ENCODE peak calls at places on chromosomes 4 and X, in seven cellular contexts. E is activated CD4-positive, CD25-positive, alpha-beta regulatory T cell; X is activated gamma-delta T cell treated with Interleukin-2 at 50 U/mL for 16 hours; P is T1000; C is NCI-H1417; Q is C1 segment of cervical spinal cord; B is lung microvascular endothelial cell. H is an unnamed sample.

GRCh38 chr4:90415116-90415515 is 287.9 kb downstream of the CCSER1 start:
- DNase-seq in B (no peak), C (no peak), P (no peak), X (no peak), E (no peak), Q (peak), H (no peak)

GRCh38 chr4:141449927-141450326 is 186.5 kb upstream of the IL15 start:
- DNase-seq in B (no peak), P (no peak), Q (no peak), E (no peak), C (no peak), X (no peak), H (no peak)

GRCh38 chrX:69919749-69920148 is 130.0 kb downstream of the AWAT2 start:
- DNase-seq in B (no peak), C (no peak), X (no peak), E (no peak), P (no peak), Q (no peak), H (no peak)

GRCh38 chrX:143437439-143437838 is 79.8 kb downstream of the SPANXN3 start:
- DNase-seq in E (no peak), X (no peak), C (peak), Q (no peak), B (no peak), P (no peak), H (no peak)

GRCh38 chrX:36431819-36432218 is 512.3 kb downstream of the CFAP47 start:
- DNase-seq in P (peak), C (no peak), B (no peak), E (no peak), X (no peak), Q (no peak), H (no peak)

GRCh38 chr4:88517825-88518224 is 5.8 kb downstream of the PYURF start:
- DNase-seq in E (no peak), P (no peak), Q (no peak), C (no peak), B (no peak), X (no peak), H (no peak)

GRCh38 chr4:165464813-165465381 is 86.1 kb downstream of the CPE start:
- DNase-seq in P (no peak), X (no peak), E (no peak), B (peak), Q (peak), C (no peak), H (no peak)

GRCh38 chr4:188328966-188329365 is 189.7 kb downstream of the TRIML1 start:
- DNase-seq in B (no peak), Q (no peak), E (no peak), P (no peak), C (no peak), X (no peak), H (no peak)

GRCh38 chrX:67523932-67524331 is 19.9 kb upstream of the AR start:
- DNase-seq in C (no peak), B (no peak), E (no peak), P (no peak), Q (no peak), X (no peak), H (no peak)

GRCh38 chr4:6239486-6239885 is 30.2 kb upstream of the WFS1 start:
- DNase-seq in X (no peak), C (no peak), E (no peak), P (no peak), Q (no peak), B (no peak), H (no peak)

GRCh38 chrX:100447563-100448397 is 37.7 kb upstream of the PCDH19 start:
- DNase-seq in C (peak), X (no peak), E (no peak), P (peak), B (peak), Q (no peak), H (no peak)

GRCh38 chrX:133570549-133570948 is 155.3 kb upstream of the GPC4 start:
- DNase-seq in C (no peak), P (no peak), X (no peak), B (no peak), Q (no peak), E (no peak), H (no peak)

GRCh38 chrX:47817421-47817820 is 19.3 kb upstream of the ZNF81 start:
- DNase-seq in X (no peak), P (no peak), Q (no peak), E (no peak), B (peak), C (no peak), H (no peak)

GRCh38 chrX:150007356-150007755 is 69.1 kb upstream of the EOLA2 start:
- DNase-seq in E (no peak), X (no peak), Q (no peak), C (no peak), B (peak), P (no peak), H (no peak)

GRCh38 chr4:73734405-73735070 is 5.8 kb upstream of the CXCL8 start:
- DNase-seq in X (no peak), C (no peak), Q (no peak), B (no peak), E (no peak), P (no peak), H (no peak)

GRCh38 chr4:142846105-142846728 is at the start of gene INPP4B:
- DNase-seq in E (peak), B (peak), Q (peak), X (peak), C (peak), P (peak), H (peak)

GRCh38 chr4:101806914-101807313 is 16.4 kb downstream of the BANK1 start:
- DNase-seq in C (no peak), E (no peak), P (no peak), B (no peak), X (no peak), Q (no peak), H (no peak)

GRCh38 chrX:117840645-117841044 is 276.0 kb downstream of the KLHL13 start:
- DNase-seq in P (no peak), Q (no peak), B (no peak), E (no peak), C (no peak), X (no peak), H (no peak)

GRCh38 chr4:1332686-1333085 is 14.3 kb upstream of the UVSSA start:
- DNase-seq in E (no peak), B (no peak), X (no peak), Q (no peak), C (no peak), P (no peak), H (no peak)

GRCh38 chrX:66638591-66639500 is at the start of gene EDA2R:
- DNase-seq in B (peak), E (no peak), X (no peak), C (no peak), P (peak), Q (no peak), H (no peak)

GRCh38 chrX:119753639-119754257 is 4.6 kb upstream of the SOWAHD start:
- DNase-seq in E (peak), Q (no peak), P (no peak), C (peak), B (peak), X (peak), H (no peak)

GRCh38 chr4:19838858-19839257 is 412.8 kb upstream of the SLIT2 start:
- DNase-seq in Q (no peak), X (no peak), E (no peak), C (no peak), P (no peak), B (no peak), H (no peak)

GRCh38 chrX:108122748-108123147 is 31.2 kb downstream of the ATG4A start:
- DNase-seq in B (peak), Q (no peak), X (no peak), C (no peak), E (no peak), P (no peak), H (no peak)

GRCh38 chr4:123064390-123064789 is 142.0 kb upstream of the NUDT6 start:
- DNase-seq in Q (no peak), X (no peak), E (no peak), C (no peak), P (no peak), B (peak), H (no peak)

GRCh38 chr4:42638993-42639392 is 17.9 kb downstream of the ATP8A1 start:
- DNase-seq in B (no peak), P (no peak), X (no peak), Q (no peak), C (no peak), E (no peak), H (no peak)

GRCh38 chr4:24419147-24420034 is 165.0 kb downstream of the DHX15 start:
- DNase-seq in C (peak), Q (peak), B (peak), X (peak), P (peak), E (peak), H (no peak)

GRCh38 chr4:7503597-7503996 is 68.9 kb upstream of the PSAPL1 start:
- DNase-seq in E (no peak), P (no peak), Q (no peak), X (no peak), C (no peak), B (no peak), H (no peak)

GRCh38 chr4:3302786-3303444 is 10.1 kb downstream of the RGS12 start:
- DNase-seq in P (no peak), E (no peak), C (no peak), Q (no peak), B (no peak), X (no peak), H (peak)

GRCh38 chr4:185915817-185916216 is 103.8 kb upstream of the SORBS2 start:
- DNase-seq in P (no peak), X (no peak), E (no peak), Q (no peak), C (no peak), B (no peak), H (no peak)

GRCh38 chr4:93199492-93199891 is 629.1 kb upstream of the ATOH1 start:
- DNase-seq in C (peak), E (no peak), B (peak), P (no peak), Q (peak), X (no peak), H (no peak)

GRCh38 chrX:32045149-32045548 is 973.3 kb upstream of the FTHL17 start:
- DNase-seq in Q (no peak), C (no peak), E (no peak), B (no peak), P (no peak), X (no peak), H (no peak)

GRCh38 chrX:66680451-66680850 is 41.6 kb upstream of the EDA2R start:
- DNase-seq in X (no peak), P (no peak), Q (no peak), C (no peak), E (no peak), B (peak), H (no peak)

GRCh38 chr4:87916636-87917035 is 58.9 kb upstream of the SPP1 start:
- DNase-seq in C (no peak), X (no peak), Q (no peak), E (no peak), P (no peak), B (no peak), H (no peak)

GRCh38 chrX:9171841-9172240 is 137.9 kb upstream of the FAM9B start:
- DNase-seq in Q (no peak), B (peak), X (no peak), E (no peak), C (no peak), P (peak), H (no peak)

GRCh38 chr4:164301430-164301829 is 452.5 kb upstream of the SMIM31 start:
- DNase-seq in X (no peak), C (no peak), Q (no peak), E (no peak), P (no peak), B (no peak), H (no peak)